ENCODE peak calls at places on chromosome 11, in ten cellular contexts. H, G, B, X, W, O, S, F, E and P are unnamed samples.

GRCh38 chr11:6617315-6617781 is 1.9 kb downstream of the TPP1 start:
- DNase-seq in H (no peak), G (no peak), B (peak; percentile 89), X (no peak), W (no peak), O (no peak), S (no peak), F (no peak), E (no peak), P (no peak)

GRCh38 chr11:128311742-128312719 is 275.3 kb downstream of the ETS1 start:
- DNase-seq in H (no peak), G (no peak), B (no peak), X (no peak), W (no peak), O (peak; percentile 48), S (no peak), F (no peak), E (no peak), P (no peak)

GRCh38 chr11:86551286-86551685 is 121.1 kb downstream of the ME3 start:
- DNase-seq in H (no peak), G (no peak), B (peak; percentile 89), X (peak; percentile 95), W (no peak), O (no peak), S (peak; percentile 33), F (peak; percentile 75), E (peak; percentile 40), P (no peak)

GRCh38 chr11:77322506-77322905 is 21.0 kb upstream of the GDPD4 start:
- DNase-seq in H (peak; percentile 56), G (no peak), B (peak; percentile 34), X (peak; percentile 89), W (no peak), O (no peak), S (no peak), F (peak; percentile 40), E (peak; percentile 5), P (no peak)

GRCh38 chr11:13954591-13954990 is 7.9 kb upstream of the SPON1 start:
- DNase-seq in H (no peak), G (no peak), B (no peak), X (no peak), W (no peak), O (no peak), S (no peak), F (no peak), E (no peak), P (no peak)

GRCh38 chr11:32447252-32447651 is 11.9 kb upstream of the WT1 start:
- DNase-seq in H (no peak), G (no peak), B (no peak), X (no peak), W (no peak), O (peak; percentile 17), S (no peak), F (no peak), E (no peak), P (no peak)

GRCh38 chr11:59201376-59201775 is 11.4 kb downstream of the MPEG1 start:
- DNase-seq in H (no peak), G (no peak), B (no peak), X (no peak), W (no peak), O (no peak), S (no peak), F (no peak), E (no peak), P (no peak)

GRCh38 chr11:77879218-77879617 is 58.3 kb downstream of the AAMDC start:
- DNase-seq in H (peak; percentile 29), G (no peak), B (peak; percentile 30), X (peak; percentile 50), W (no peak), O (no peak), S (peak; percentile 63), F (peak; percentile 49), E (peak; percentile 34), P (peak; percentile 42)

GRCh38 chr11:22426915-22427314 is 88.7 kb downstream of the SLC17A6 start:
- DNase-seq in H (no peak), G (no peak), B (no peak), X (peak; percentile 7), W (no peak), O (no peak), S (no peak), F (peak; percentile 72), E (no peak), P (no peak)

GRCh38 chr11:120820040-120820439 is 203.9 kb upstream of the TBCEL start:
- DNase-seq in H (peak; percentile 37), G (no peak), B (no peak), X (no peak), W (no peak), O (no peak), S (no peak), F (no peak), E (no peak), P (no peak)

GRCh38 chr11:17822021-17822781 is 87.6 kb downstream of the KCNC1 start:
- DNase-seq in H (no peak), G (no peak), B (peak; percentile 87), X (peak; percentile 82), W (no peak), O (no peak), S (peak; percentile 50), F (peak; percentile 73), E (peak; percentile 21), P (no peak)

GRCh38 chr11:30479899-30480298 is 106.3 kb downstream of the MPPED2 start:
- DNase-seq in H (no peak), G (no peak), B (peak; percentile 21), X (no peak), W (no peak), O (no peak), S (no peak), F (no peak), E (no peak), P (no peak)

DNA sequence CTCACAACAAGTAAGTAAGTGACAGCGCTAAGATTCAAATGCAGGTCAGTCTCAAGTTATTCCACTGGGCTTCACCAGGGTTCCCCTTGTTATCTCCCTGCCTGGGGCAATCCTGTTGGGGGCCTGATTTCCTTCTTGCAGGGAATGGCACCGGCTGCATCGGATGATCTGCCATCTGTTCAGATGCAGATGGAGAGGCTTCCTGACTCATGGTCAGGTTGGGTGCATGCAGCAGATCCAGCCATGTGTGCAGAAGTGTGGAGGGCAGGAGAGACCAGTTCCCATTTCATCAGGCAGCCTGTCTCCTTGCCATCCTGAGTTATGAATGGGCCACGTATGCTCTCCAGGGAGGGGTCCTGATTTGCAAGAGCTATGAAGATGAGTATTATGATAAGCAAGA is 161.2 kb upstream of the PLET1 start:
- DNase-seq in H (no peak), G (no peak), B (no peak), X (no peak), W (no peak), O (no peak), S (no peak), F (no peak), E (no peak), P (peak; percentile 36)
- H3K27me3 ChIP-seq in H (no peaks in the 10 kb centered on the region), G (no peaks in the 10 kb centered on the region), B (peaks cover 4% of the 10 kb centered on the region), X (peaks cover 7% of the 10 kb centered on the region), W (no peaks in the 10 kb centered on the region), O (no peaks in the 10 kb centered on the region), S (no peaks in the 10 kb centered on the region), F (peaks cover 22% of the 10 kb centered on the region), E (no peaks in the 10 kb centered on the region), P (peaks cover 6% of the 10 kb centered on the region)

DNA sequence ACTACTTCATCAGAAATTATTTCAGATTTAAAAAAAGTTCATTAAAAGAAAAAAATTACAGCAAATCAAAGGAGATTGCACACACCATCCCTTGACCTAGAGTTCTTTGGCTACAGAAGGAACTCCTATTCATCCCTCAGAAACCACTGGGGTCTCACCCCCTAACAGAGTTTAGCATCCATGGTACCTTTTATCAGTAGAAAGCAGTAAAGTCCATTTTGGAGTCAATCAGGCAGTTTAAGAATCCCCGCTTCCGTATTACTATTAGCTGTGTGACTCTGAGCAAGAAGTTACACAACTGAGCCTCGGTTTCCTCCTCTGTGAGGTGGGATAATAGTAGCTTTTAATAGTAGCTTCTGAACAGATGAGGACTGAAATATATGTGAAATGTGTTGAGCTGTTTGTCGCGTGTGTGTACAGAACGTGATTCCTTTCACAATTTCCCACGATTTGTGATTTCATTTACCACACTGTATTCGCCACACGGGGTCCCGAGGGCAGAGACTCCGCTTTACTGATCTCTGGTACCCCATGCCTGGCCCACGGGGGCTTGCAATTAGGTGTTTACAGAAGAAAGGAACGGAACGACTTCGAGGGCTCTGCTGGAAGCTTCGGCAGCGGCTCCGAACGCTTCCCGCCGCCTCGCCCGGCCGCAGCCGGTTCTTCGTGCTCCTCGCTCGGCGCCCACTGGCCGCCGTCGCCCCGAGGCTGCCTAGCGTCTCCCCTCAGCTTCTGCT is 72.5 kb upstream of the ZBED5 start:
- DNase-seq in H (peak; percentile 36), G (no peak), B (peak; percentile 67), X (peak; percentile 33), W (no peak), O (no peak), S (no peak), F (no peak), E (no peak), P (no peak)
- H3K4me3 ChIP-seq in H (peak overlapping the region; percentile 83), G (peak overlapping the region; percentile 66), B (peak overlapping the region; percentile 84), X (peak overlapping the region; percentile 60), W (peak overlapping the region; percentile 76), O (peak overlapping the region; percentile 53), S (peak overlapping the region; percentile 67), F (peak overlapping the region; percentile 90), E (peak overlapping the region; percentile 91), P (peak overlapping the region; percentile 59)

GRCh38 chr11:119684361-119685072 is 44.5 kb downstream of the NECTIN1 start:
- DNase-seq in H (no peak), G (no peak), B (peak; percentile 85), X (peak; percentile 75), W (no peak), O (no peak), S (peak; percentile 63), F (peak; percentile 31), E (no peak), P (peak; percentile 50)

GRCh38 chr11:119678351-119678750 is 50.6 kb downstream of the NECTIN1 start:
- DNase-seq in H (no peak), G (no peak), B (no peak), X (no peak), W (no peak), O (no peak), S (no peak), F (no peak), E (no peak), P (no peak)

GRCh38 chr11:119680899-119681370 is 48.1 kb downstream of the NECTIN1 start:
- DNase-seq in H (peak; percentile 46), G (no peak), B (no peak), X (peak; percentile 7), W (no peak), O (no peak), S (peak; percentile 77), F (no peak), E (peak; percentile 68), P (no peak)

GRCh38 chr11:119683783-119684182 is 45.2 kb downstream of the NECTIN1 start:
- DNase-seq in H (peak; percentile 17), G (no peak), B (no peak), X (no peak), W (no peak), O (no peak), S (no peak), F (no peak), E (no peak), P (no peak)

GRCh38 chr11:119681537-119681936 is 47.5 kb downstream of the NECTIN1 start:
- DNase-seq in H (no peak), G (no peak), B (no peak), X (no peak), W (no peak), O (no peak), S (no peak), F (no peak), E (no peak), P (no peak)
- H3K4me1 ChIP-seq in H (no peaks in the 10 kb centered on the region), G (peaks cover 6% of the 10 kb centered on the region), B (peaks cover 24% of the 10 kb centered on the region), X (peaks cover 10% of the 10 kb centered on the region), W (peaks cover 30% of the 10 kb centered on the region), O (peaks cover 16% of the 10 kb centered on the region), S (peaks cover 25% of the 10 kb centered on the region), F (peaks cover 13% of the 10 kb centered on the region), E (peaks cover 33% of the 10 kb centered on the region), P (peaks cover 21% of the 10 kb centered on the region)

GRCh38 chr11:111006207-111006606 is 239.3 kb upstream of the POU2AF2 start:
- DNase-seq in H (no peak), G (no peak), B (no peak), X (no peak), W (no peak), O (no peak), S (no peak), F (no peak), E (no peak), P (no peak)
- H3K27me3 ChIP-seq in H (no peaks in the 10 kb centered on the region), G (no peaks in the 10 kb centered on the region), B (no peaks in the 10 kb centered on the region), X (no peaks in the 10 kb centered on the region), W (no peaks in the 10 kb centered on the region), O (no peaks in the 10 kb centered on the region), S (no peaks in the 10 kb centered on the region), F (no peaks in the 10 kb centered on the region), E (no peaks in the 10 kb centered on the region), P (no peaks in the 10 kb centered on the region)